ENCODE peak calls at places on chromosome 11, in nine cellular contexts. W is GM13976; U is chondrocyte; I is Daoy; Q is activated CD8-positive, alpha-beta T cell treated with anti-CD3 and anti-CD28 coated beads for 36 hours; K is stimulated activated CD8-positive, alpha-beta memory T cell treated with anti-CD3 and anti-CD28 coated beads, Interleukin-15, amount 100 ng/mL, for 4 hours; O is neuronal stem cell; E is left cardiac atrium; Z is HTR-8/SVneo. Y is an unnamed sample.
A peak's percentile ranks its signal among the peaks of the same experiment; 100 is the strongest.

GRCh38 chr11:76806131-76806530 is 23.0 kb downstream of the TSKU start:
- DNase-seq in W (no peak), U (no peak), I (no peak), Q (no peak), K (no peak), O (no peak), E (no peak), Z (no peak), Y (no peak)

GRCh38 chr11:73237471-73238290 is 19.6 kb downstream of the P2RY2 start:
- DNase-seq in W (no peak), U (no peak), I (peak; percentile 28), Q (no peak), K (no peak), O (no peak), E (peak; percentile 72), Z (no peak), Y (peak; percentile 71)

GRCh38 chr11:10484461-10485180 is 29.6 kb downstream of the AMPD3 start:
- DNase-seq in W (peak; percentile 27), U (no peak), I (no peak), Q (no peak), K (no peak), O (no peak), E (no peak), Z (no peak), Y (no peak)

GRCh38 chr11:75525433-75526191 is at the start of gene GDPD5:
- DNase-seq in W (peak; percentile 97), U (no peak), I (peak; percentile 91), Q (peak; percentile 87), K (peak; percentile 65), O (peak; percentile 88), E (peak; percentile 86), Z (peak; percentile 96), Y (peak; percentile 92)

GRCh38 chr11:45289369-45289768 is 3.2 kb upstream of the SYT13 start:
- DNase-seq in W (no peak), U (no peak), I (peak; percentile 62), Q (no peak), K (no peak), O (no peak), E (no peak), Z (peak; percentile 18), Y (no peak)

GRCh38 chr11:121366970-121367369 is 74.4 kb downstream of the SC5D start:
- DNase-seq in W (no peak), U (no peak), I (peak; percentile 6), Q (no peak), K (no peak), O (no peak), E (no peak), Z (no peak), Y (no peak)

GRCh38 chr11:35418282-35418846 is 994 bp downstream of the SLC1A2 start:
- DNase-seq in W (no peak), U (no peak), I (no peak), Q (peak; percentile 5), K (no peak), O (peak; percentile 3), E (no peak), Z (no peak), Y (no peak)

GRCh38 chr11:123590296-123590912 is 64.0 kb downstream of the SCN3B start:
- DNase-seq in W (no peak), U (no peak), I (peak; percentile 75), Q (no peak), K (no peak), O (no peak), E (peak; percentile 35), Z (peak; percentile 24), Y (no peak)

GRCh38 chr11:44797886-44798683 is 71.3 kb downstream of the TSPAN18 start:
- DNase-seq in W (no peak), U (no peak), I (no peak), Q (no peak), K (no peak), O (no peak), E (peak; percentile 15), Z (no peak), Y (no peak)

GRCh38 chr11:24391165-24391564 is 105.7 kb upstream of the LUZP2 start:
- DNase-seq in W (no peak), U (no peak), I (no peak), Q (no peak), K (no peak), O (no peak), E (no peak), Z (peak; percentile 4), Y (no peak)

GRCh38 chr11:116232364-116232801 is 540.4 kb downstream of the BUD13 start:
- DNase-seq in W (no peak), U (no peak), I (peak; percentile 72), Q (no peak), K (no peak), O (no peak), E (no peak), Z (no peak), Y (no peak)

GRCh38 chr11:45333506-45333971 is 47.4 kb upstream of the SYT13 start:
- DNase-seq in W (no peak), U (no peak), I (peak; percentile 60), Q (peak; percentile 8), K (no peak), O (no peak), E (peak; percentile 68), Z (peak; percentile 21), Y (peak; percentile 71)

GRCh38 chr11:60764879-60765278 is 8.2 kb downstream of the MS4A15 start:
- DNase-seq in W (peak; percentile 64), U (no peak), I (no peak), Q (no peak), K (no peak), O (no peak), E (no peak), Z (no peak), Y (no peak)

GRCh38 chr11:2729841-2730240 is 30.0 kb upstream of the KCNQ1OT1 start:
- DNase-seq in W (no peak), U (no peak), I (no peak), Q (no peak), K (no peak), O (no peak), E (no peak), Z (no peak), Y (no peak)